ENCODE peak calls at places on chromosome 13, in four cellular contexts. I is K562, G is GM12891, D is GM12878. X is an unnamed sample.
A peak's percentile ranks its signal among the peaks of the same experiment; 100 is the strongest.

GRCh38 chr13:74134777-74135305 is 637 bp upstream of the KLF12 start:
- DNase-seq in I (peak; percentile 2), G (peak; percentile 19), D (no peak), X (no peak)

GRCh38 chr13:50224534-50224933 is 209.3 kb downstream of the KCNRG start:
- DNase-seq in I (no peak), G (no peak), D (no peak), X (peak; percentile 78)

GRCh38 chr13:50085063-50085462 is 69.8 kb downstream of the KCNRG start:
- DNase-seq in I (no peak), G (no peak), D (no peak), X (no peak)

GRCh38 chr13:48068036-48068435 is 26.9 kb downstream of the MED4 start:
- DNase-seq in I (no peak), G (no peak), D (no peak), X (no peak)

GRCh38 chr13:20489185-20489820 is 36.4 kb downstream of the CRYL1 start:
- DNase-seq in I (no peak), G (no peak), D (no peak), X (no peak)

GRCh38 chr13:44004881-44005280 is 125.2 kb downstream of the LACC1 start:
- DNase-seq in I (no peak), G (no peak), D (no peak), X (no peak)

GRCh38 chr13:29279859-29280258 is 315.6 kb downstream of the SLC7A1 start:
- DNase-seq in I (no peak), G (no peak), D (no peak), X (no peak)

GRCh38 chr13:109785892-109786450 is 412 bp downstream of the IRS2 start:
- DNase-seq in I (peak; percentile 8), G (no peak), D (no peak), X (no peak)

GRCh38 chr13:109476001-109476400 is 310.4 kb downstream of the IRS2 start:
- DNase-seq in I (no peak), G (no peak), D (no peak), X (no peak)

GRCh38 chr13:31328549-31329229 is 128.9 kb downstream of the B3GLCT start:
- DNase-seq in I (no peak), G (no peak), D (no peak), X (no peak)
- TF ChIP-seq SPI1 in I (no peak), G (no peak), D (no peak), X (no peak)

DNA sequence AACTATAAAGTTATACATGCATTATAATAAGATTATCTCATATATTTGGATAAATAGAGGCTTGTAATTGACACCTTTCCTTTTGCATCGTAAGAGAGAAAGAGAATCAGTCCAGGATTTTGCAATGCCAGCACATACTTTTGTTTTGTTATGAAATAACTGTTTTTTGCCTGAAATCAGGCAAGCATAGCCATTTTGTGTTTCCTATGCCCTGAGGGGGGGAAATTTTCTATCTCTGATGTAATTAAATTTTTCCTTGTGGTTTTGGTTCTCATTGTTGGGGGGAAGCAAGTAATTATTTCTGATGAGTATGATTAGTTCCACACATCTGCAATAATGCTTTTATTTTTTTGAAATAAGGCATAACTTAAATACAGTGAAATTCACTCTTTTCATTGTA is 229.4 kb downstream of the NDFIP2 start:
- DNase-seq in I (no peak), G (no peak), D (no peak), X (peak; percentile 31)
- TF ChIP-seq SPI1 in I (no peak), G (no peak), D (no peak), X (no peak)

GRCh38 chr13:87524775-87525174 is 146.4 kb upstream of the SLITRK5 start:
- DNase-seq in I (no peak), G (no peak), D (no peak), X (no peak)
- TF ChIP-seq SPI1 in I (no peak), G (no peak), D (no peak), X (no peak)

DNA sequence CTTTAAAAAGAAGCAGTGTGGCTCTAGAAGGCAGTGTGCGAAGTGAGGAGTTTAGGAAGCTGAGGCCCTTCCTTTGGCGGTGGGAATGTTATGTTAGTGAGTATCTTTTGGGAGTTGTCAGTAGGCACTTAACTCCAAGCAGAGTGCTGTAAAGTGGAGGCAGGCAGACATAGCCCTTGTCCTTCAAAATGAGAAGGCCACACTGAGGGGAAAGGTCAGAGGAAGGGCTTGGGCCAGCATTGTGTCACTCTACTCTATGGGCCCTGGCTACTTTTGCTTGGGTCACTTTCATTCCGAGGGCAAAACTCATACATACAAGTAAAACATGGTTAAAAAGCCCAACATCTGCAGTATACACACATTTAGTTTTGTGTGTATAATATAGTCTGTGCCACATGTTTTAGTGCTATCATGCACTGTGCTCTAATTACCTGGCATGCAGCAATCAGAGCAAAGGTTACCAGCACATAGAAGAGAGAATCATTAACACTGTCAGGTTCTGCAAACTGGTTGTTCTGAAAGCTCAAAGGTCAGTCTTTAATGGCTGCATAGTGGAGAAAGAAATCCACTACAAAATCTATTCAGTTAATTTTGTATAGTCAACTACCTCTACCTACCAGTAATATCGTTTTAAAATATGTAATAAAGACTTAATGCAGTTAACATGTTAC is 64.4 kb downstream of the WASF3 start:
- DNase-seq in I (no peak), G (no peak), D (no peak), X (no peak)
- TF ChIP-seq SPI1 in I (no peak), G (no peak), D (no peak), X (no peak)

X was measured in HL-60.